ENCODE peak calls at places on chromosomes 6 and 20, in four cellular contexts. I is HEK293T, Q is AG04450, U is AG10803. E is an unnamed sample.

GRCh38 chr20:61646986-61647385 is 394.9 kb downstream of the CDH4 start:
- DNase-seq in I (no peak), Q (no peak), U (no peak), E (no peak)

GRCh38 chr20:51412991-51413471 is 129.5 kb downstream of the NFATC2 start:
- DNase-seq in I (no peak), Q (no peak), U (peak; percentile 51), E (no peak)

GRCh38 chr20:63320616-63321147 is 27.7 kb downstream of the COL20A1 start:
- DNase-seq in I (no peak), Q (no peak), U (no peak), E (no peak)

GRCh38 chr20:47353697-47354387 is 2.7 kb downstream of the ZMYND8 start:
- DNase-seq in I (no peak), Q (no peak), U (no peak), E (no peak)

GRCh38 chr20:63385819-63386218 is 24.7 kb upstream of the CHRNA4 start:
- DNase-seq in I (no peak), Q (no peak), U (no peak), E (no peak)

GRCh38 chr20:24675651-24676352 is 206.4 kb downstream of the SYNDIG1 start:
- DNase-seq in I (no peak), Q (no peak), U (no peak), E (no peak)

GRCh38 chr6:30656513-30656912 is 9.6 kb downstream of the C6orf136 start:
- DNase-seq in I (no peak), Q (no peak), U (no peak), E (no peak)

GRCh38 chr6:151716446-151717047 is 90.9 kb upstream of the ESR1 start:
- DNase-seq in I (no peak), Q (no peak), U (no peak), E (no peak)

GRCh38 chr6:6586671-6587526 is 1.6 kb upstream of the LY86 start:
- DNase-seq in I (no peak), Q (no peak), U (no peak), E (no peak)

GRCh38 chr20:63739129-63740069 is at the start of gene SLC2A4RG:
- DNase-seq in I (peak; percentile 94), Q (no peak), U (peak; percentile 74), E (peak; percentile 62)

GRCh38 chr6:150813993-150814359 is 51.5 kb upstream of the MTHFD1L start:
- DNase-seq in I (no peak), Q (no peak), U (no peak), E (peak; percentile 43)

GRCh38 chr6:44668976-44669934 is 281.7 kb downstream of the CDC5L start:
- DNase-seq in I (no peak), Q (no peak), U (no peak), E (no peak)

GRCh38 chr6:113104546-113105325 is 752.4 kb upstream of the MARCKS start:
- DNase-seq in I (no peak), Q (no peak), U (peak; percentile 37), E (no peak)

GRCh38 chr6:40355532-40355931 is 231.6 kb downstream of the LRFN2 start:
- DNase-seq in I (peak; percentile 1), Q (no peak), U (no peak), E (no peak)

GRCh38 chr6:3108746-3109414 is 9.6 kb upstream of the BPHL start:
- DNase-seq in I (no peak), Q (no peak), U (no peak), E (no peak)

GRCh38 chr20:63534831-63535651 is 2.1 kb downstream of the PTK6 start:
- DNase-seq in I (no peak), Q (no peak), U (peak; percentile 25), E (no peak)

GRCh38 chr20:58907481-58908137 is 55.1 kb downstream of the GNAS start:
- DNase-seq in I (peak; percentile 75), Q (peak; percentile 98), U (peak; percentile 99), E (peak; percentile 99)

GRCh38 chr20:31536575-31536974 is 22.3 kb downstream of the HM13 start:
- DNase-seq in I (no peak), Q (no peak), U (no peak), E (no peak)

GRCh38 chr20:57505991-57506390 is 18.9 kb downstream of the CTCFL start:
- DNase-seq in I (no peak), Q (no peak), U (no peak), E (no peak)

GRCh38 chr20:16573011-16573965 is at the start of gene KIF16B:
- DNase-seq in I (peak; percentile 85), Q (no peak), U (peak; percentile 83), E (peak; percentile 76)

GRCh38 chr6:150231456-150231855 is 88.6 kb downstream of the PPP1R14C start:
- DNase-seq in I (no peak), Q (no peak), U (peak; percentile 71), E (peak; percentile 57)

GRCh38 chr6:129233458-129234134 is 350.7 kb downstream of the LAMA2 start:
- DNase-seq in I (no peak), Q (no peak), U (no peak), E (no peak)

GRCh38 chr6:33983109-33983475 is 162.8 kb downstream of the GRM4 start:
- DNase-seq in I (no peak), Q (no peak), U (peak; percentile 35), E (peak; percentile 1)

GRCh38 chr20:46293084-46293483 is 15.2 kb downstream of the CDH22 start:
- DNase-seq in I (peak; percentile 47), Q (peak; percentile 1), U (peak; percentile 23), E (peak; percentile 52)

GRCh38 chr6:1314617-1315016 is 2.7 kb downstream of the FOXQ1 start:
- DNase-seq in I (no peak), Q (no peak), U (no peak), E (no peak)

GRCh38 chr20:32968833-32969241 is 35.4 kb downstream of the SUN5 start:
- DNase-seq in I (no peak), Q (no peak), U (no peak), E (no peak)

GRCh38 chr20:48398506-48399449 is 429.0 kb downstream of the PREX1 start:
- DNase-seq in I (no peak), Q (no peak), U (no peak), E (no peak)

E was measured in IMR-90.